ENCODE peak calls at places on chromosomes 6 and 20, in seven cellular contexts. One of them, this sample, is unnamed.

GRCh38 chr6:15063253-15063853 is 182.5 kb upstream of the JARID2 start:
- DNase-seq in HepG2: peak
- DNase-seq in K562: no peak
- DNase-seq in HCT116: no peak
- DNase-seq in H1: no peak
- DNase-seq in GM12878: no peak
- DNase-seq in WTC11: no peak
- DNase-seq in this sample: no peak

GRCh38 chr6:146410851-146411595 is 132.6 kb upstream of the RAB32 start:
- DNase-seq in GM12878: no peak
- DNase-seq in K562: no peak
- DNase-seq in HepG2: no peak
- DNase-seq in H1: no peak
- DNase-seq in HCT116: no peak
- DNase-seq in WTC11: no peak
- DNase-seq in this sample: no peak

GRCh38 chr6:31888281-31889258 is 8.9 kb downstream of the EHMT2 start:
- DNase-seq in HepG2: no peak
- DNase-seq in K562: peak
- DNase-seq in HCT116: no peak
- DNase-seq in WTC11: peak
- DNase-seq in H1: peak
- DNase-seq in GM12878: no peak
- DNase-seq in this sample: peak

GRCh38 chr6:135423649-135424128 is 73.9 kb downstream of the AHI1 start:
- DNase-seq in K562: peak
- DNase-seq in HepG2: peak
- DNase-seq in GM12878: peak
- DNase-seq in H1: no peak
- DNase-seq in HCT116: peak
- DNase-seq in WTC11: no peak
- DNase-seq in this sample: peak

GRCh38 chr6:107819976-107820551 is 4.0 kb downstream of the SCML4 start:
- DNase-seq in HCT116: no peak
- DNase-seq in GM12878: no peak
- DNase-seq in H1: peak
- DNase-seq in WTC11: peak
- DNase-seq in HepG2: no peak
- DNase-seq in K562: no peak
- DNase-seq in this sample: peak

GRCh38 chr6:27452496-27452897 is 20.4 kb downstream of the ZNF184 start:
- DNase-seq in GM12878: no peak
- DNase-seq in K562: no peak
- DNase-seq in HCT116: no peak
- DNase-seq in H1: no peak
- DNase-seq in WTC11: no peak
- DNase-seq in HepG2: no peak
- DNase-seq in this sample: no peak

GRCh38 chr20:63404129-63405085 is 43.3 kb upstream of the CHRNA4 start:
- DNase-seq in HepG2: no peak
- DNase-seq in K562: no peak
- DNase-seq in GM12878: no peak
- DNase-seq in WTC11: no peak
- DNase-seq in HCT116: no peak
- DNase-seq in H1: no peak
- DNase-seq in this sample: no peak

GRCh38 chr6:21586760-21587181 is 6.8 kb upstream of the SOX4 start:
- DNase-seq in H1: peak
- DNase-seq in GM12878: no peak
- DNase-seq in HCT116: no peak
- DNase-seq in HepG2: no peak
- DNase-seq in WTC11: no peak
- DNase-seq in K562: no peak
- DNase-seq in this sample: no peak

GRCh38 chr6:27532820-27533538 is 60.1 kb upstream of the ZNF184 start:
- DNase-seq in HepG2: no peak
- DNase-seq in H1: no peak
- DNase-seq in HCT116: peak
- DNase-seq in WTC11: no peak
- DNase-seq in K562: no peak
- DNase-seq in GM12878: no peak
- DNase-seq in this sample: no peak

GRCh38 chr6:160973311-160973710 is 18.3 kb upstream of the MAP3K4 start:
- DNase-seq in H1: no peak
- DNase-seq in GM12878: no peak
- DNase-seq in K562: peak
- DNase-seq in HepG2: no peak
- DNase-seq in WTC11: no peak
- DNase-seq in HCT116: no peak
- DNase-seq in this sample: peak

GRCh38 chr6:33672808-33673207 is 38.7 kb downstream of the UQCC2 start:
- DNase-seq in K562: peak
- DNase-seq in WTC11: peak
- DNase-seq in H1: no peak
- DNase-seq in GM12878: no peak
- DNase-seq in HepG2: peak
- DNase-seq in HCT116: no peak
- DNase-seq in this sample: peak

GRCh38 chr20:63223826-63224207 is 7.9 kb upstream of the YTHDF1 start:
- DNase-seq in HCT116: no peak
- DNase-seq in WTC11: no peak
- DNase-seq in H1: no peak
- DNase-seq in K562: no peak
- DNase-seq in HepG2: no peak
- DNase-seq in GM12878: no peak
- DNase-seq in this sample: no peak

GRCh38 chr20:30919514-30920188 is 337.8 kb upstream of the DEFB115 start:
- DNase-seq in K562: no peak
- DNase-seq in H1: no peak
- DNase-seq in HepG2: no peak
- DNase-seq in HCT116: no peak
- DNase-seq in GM12878: no peak
- DNase-seq in WTC11: no peak
- DNase-seq in this sample: no peak

GRCh38 chr20:25071722-25072121 is 10.2 kb downstream of the VSX1 start:
- DNase-seq in H1: peak
- DNase-seq in WTC11: peak
- DNase-seq in GM12878: no peak
- DNase-seq in HCT116: no peak
- DNase-seq in K562: no peak
- DNase-seq in HepG2: peak
- DNase-seq in this sample: no peak
- TF ChIP-seq SP1 in H1: no peak
- TF ChIP-seq SP1 in WTC11: no peak
- TF ChIP-seq SP1 in GM12878: no peak
- TF ChIP-seq SP1 in HCT116: no peak
- TF ChIP-seq SP1 in K562: no peak
- TF ChIP-seq SP1 in HepG2: no peak
- TF ChIP-seq SP1 in this sample: no peak

GRCh38 chr20:40848530-40848929 is 159.5 kb upstream of the MAFB start:
- DNase-seq in H1: no peak
- DNase-seq in HCT116: no peak
- DNase-seq in HepG2: no peak
- DNase-seq in GM12878: no peak
- DNase-seq in K562: no peak
- DNase-seq in WTC11: no peak
- DNase-seq in this sample: no peak
- TF ChIP-seq SP1 in H1: no peak
- TF ChIP-seq SP1 in HCT116: no peak
- TF ChIP-seq SP1 in HepG2: no peak
- TF ChIP-seq SP1 in GM12878: no peak
- TF ChIP-seq SP1 in K562: no peak
- TF ChIP-seq SP1 in WTC11: no peak
- TF ChIP-seq SP1 in this sample: no peak

DNA sequence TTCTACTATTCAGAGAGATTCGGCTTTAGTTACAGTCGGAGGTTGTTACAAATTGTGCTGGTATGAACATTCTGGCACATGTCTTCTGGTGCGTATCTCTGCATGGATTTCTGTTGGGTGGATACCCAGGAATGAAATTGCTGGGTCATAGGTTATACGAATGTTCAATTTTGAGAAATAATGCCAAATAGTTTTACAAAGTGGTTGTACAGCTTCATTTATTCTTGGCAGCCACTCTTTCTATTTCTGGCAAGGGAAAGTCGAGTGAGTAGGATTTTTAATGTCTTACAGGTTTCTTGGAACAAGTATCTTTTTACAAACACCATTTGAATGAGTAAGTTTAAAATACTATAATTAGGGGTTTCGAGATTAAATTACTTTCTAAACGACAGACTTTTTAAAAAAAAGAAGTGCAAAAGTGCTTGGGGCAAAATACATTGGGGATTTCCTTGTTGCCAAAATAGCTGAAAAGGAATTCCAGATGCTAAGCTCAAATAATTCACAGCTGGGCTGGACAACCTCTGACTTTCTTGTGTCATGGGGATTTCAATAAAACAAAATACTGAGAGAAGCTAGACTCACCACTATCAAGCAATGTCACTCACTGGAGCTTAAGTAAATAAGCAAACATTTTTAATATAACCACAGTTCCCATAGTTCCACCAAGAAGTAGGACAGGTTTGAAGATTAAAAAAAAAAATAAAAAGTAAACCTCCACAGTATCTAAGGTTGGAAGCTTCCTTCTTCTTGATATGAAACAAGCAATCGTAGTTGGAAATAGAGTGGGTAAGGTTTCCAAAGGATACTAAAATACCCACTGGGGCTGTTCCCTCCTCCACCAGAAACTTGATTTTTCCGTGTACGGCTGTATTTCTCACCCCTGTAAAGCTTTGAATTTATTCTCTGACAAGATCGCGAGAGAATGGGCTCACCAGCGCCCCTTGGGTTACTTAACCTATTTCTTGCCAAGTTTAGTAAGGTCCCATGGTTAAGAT is 21.6 kb upstream of the GFOD1 start:
- DNase-seq in HepG2: no peak
- DNase-seq in HCT116: no peak
- DNase-seq in WTC11: no peak
- DNase-seq in GM12878: no peak
- DNase-seq in K562: no peak
- DNase-seq in H1: peak
- DNase-seq in this sample: no peak
- TF ChIP-seq SP1 in HepG2: no peak
- TF ChIP-seq SP1 in HCT116: no peak
- TF ChIP-seq SP1 in WTC11: no peak
- TF ChIP-seq SP1 in GM12878: no peak
- TF ChIP-seq SP1 in K562: no peak
- TF ChIP-seq SP1 in H1: no peak
- TF ChIP-seq SP1 in this sample: no peak

GRCh38 chr6:131831886-131832285 is 24.1 kb downstream of the ENPP1 start:
- DNase-seq in HCT116: no peak
- DNase-seq in K562: no peak
- DNase-seq in GM12878: no peak
- DNase-seq in HepG2: no peak
- DNase-seq in H1: no peak
- DNase-seq in WTC11: no peak
- DNase-seq in this sample: no peak

GRCh38 chr6:131831392-131831791 is 23.6 kb downstream of the ENPP1 start:
- DNase-seq in H1: no peak
- DNase-seq in K562: no peak
- DNase-seq in HepG2: no peak
- DNase-seq in HCT116: no peak
- DNase-seq in GM12878: no peak
- DNase-seq in WTC11: no peak
- DNase-seq in this sample: no peak

GRCh38 chr6:131828080-131828479 is 20.3 kb downstream of the ENPP1 start:
- DNase-seq in GM12878: no peak
- DNase-seq in HCT116: no peak
- DNase-seq in H1: no peak
- DNase-seq in HepG2: no peak
- DNase-seq in K562: no peak
- DNase-seq in WTC11: no peak
- DNase-seq in this sample: no peak

GRCh38 chr6:131825946-131826345 is 18.1 kb downstream of the ENPP1 start:
- DNase-seq in HepG2: peak
- DNase-seq in HCT116: no peak
- DNase-seq in H1: no peak
- DNase-seq in K562: no peak
- DNase-seq in WTC11: no peak
- DNase-seq in GM12878: no peak
- DNase-seq in this sample: no peak

DNA sequence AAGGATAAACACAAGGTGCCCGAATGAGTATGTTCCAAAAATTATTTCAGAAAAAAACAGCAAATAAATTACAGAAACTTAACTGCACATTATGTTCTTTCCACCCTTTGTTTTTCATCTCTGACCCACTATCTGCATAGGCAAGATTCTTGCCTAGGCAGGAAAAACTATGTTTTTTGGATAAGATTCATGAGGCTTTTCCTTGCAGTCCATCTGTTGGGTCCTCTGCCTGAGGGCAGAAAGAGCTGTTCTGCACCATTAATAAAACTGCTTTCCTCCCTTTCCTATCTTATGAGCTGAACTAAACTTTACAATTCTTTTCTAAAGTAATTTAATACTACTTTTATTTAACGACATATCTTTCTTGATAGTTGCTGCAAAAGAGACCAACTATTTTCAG is 21.1 kb downstream of the ENPP1 start:
- DNase-seq in HCT116: no peak
- DNase-seq in K562: no peak
- DNase-seq in H1: no peak
- DNase-seq in WTC11: no peak
- DNase-seq in GM12878: no peak
- DNase-seq in HepG2: no peak
- DNase-seq in this sample: no peak
- TF ChIP-seq SP1 in HCT116: no peak
- TF ChIP-seq SP1 in K562: no peak
- TF ChIP-seq SP1 in H1: no peak
- TF ChIP-seq SP1 in WTC11: no peak
- TF ChIP-seq SP1 in GM12878: no peak
- TF ChIP-seq SP1 in HepG2: no peak
- TF ChIP-seq SP1 in this sample: no peak

DNA sequence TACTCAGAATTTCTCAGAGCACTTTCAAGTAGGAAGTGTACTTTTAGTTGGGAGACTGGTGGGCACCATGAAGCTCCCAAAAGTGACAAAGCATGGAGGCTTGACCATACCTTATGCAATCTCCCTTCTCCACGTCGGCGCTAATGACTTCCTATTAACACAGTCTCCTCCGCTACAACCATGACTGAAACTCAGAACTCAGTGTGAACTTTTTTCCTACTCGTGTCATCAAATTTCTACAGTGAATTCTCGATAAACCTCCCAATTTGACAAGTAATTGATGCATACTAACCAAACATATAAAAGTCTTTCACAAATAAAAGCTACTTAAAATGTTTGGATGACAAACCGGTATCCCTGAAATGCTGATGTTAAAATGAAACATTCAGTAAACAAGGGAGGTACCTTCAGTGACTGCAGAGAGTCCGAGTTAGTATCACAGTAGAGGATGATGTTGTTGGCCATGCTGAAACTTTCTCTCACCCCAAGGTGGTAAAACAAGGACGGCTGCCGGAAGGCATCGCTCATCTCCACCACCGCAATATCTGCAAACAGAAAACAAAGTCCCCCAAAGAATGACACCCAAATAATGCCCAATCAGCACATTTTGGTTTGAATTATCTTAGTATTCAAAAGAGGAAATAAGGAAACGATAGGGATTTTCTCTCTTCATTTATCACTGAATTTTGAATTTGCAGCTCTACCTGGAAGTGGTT is 72.1 kb downstream of the MAP3K5 start:
- DNase-seq in GM12878: peak
- DNase-seq in WTC11: no peak
- DNase-seq in K562: no peak
- DNase-seq in H1: no peak
- DNase-seq in HepG2: no peak
- DNase-seq in HCT116: no peak
- DNase-seq in this sample: no peak
- TF ChIP-seq SP1 in GM12878: no peak
- TF ChIP-seq SP1 in WTC11: no peak
- TF ChIP-seq SP1 in K562: no peak
- TF ChIP-seq SP1 in H1: no peak
- TF ChIP-seq SP1 in HepG2: no peak
- TF ChIP-seq SP1 in HCT116: no peak
- TF ChIP-seq SP1 in this sample: no peak